ENCODE peak calls at places on chromosomes 16 and 17, in five cellular contexts. X, N, C, M and S are unnamed samples.

GRCh38 chr17:9837551-9838471 is 12.1 kb downstream of the GLP2R start:
- DNase-seq in X (peak; percentile 74), N (peak; percentile 61), C (no peak), M (no peak), S (no peak)

GRCh38 chr16:14378131-14378551 is 251.9 kb downstream of the PARN start:
- DNase-seq in X (no peak), N (no peak), C (no peak), M (no peak), S (no peak)

GRCh38 chr17:38749222-38750043 is 1.3 kb upstream of the PCGF2 start:
- DNase-seq in X (peak; percentile 91), N (peak; percentile 92), C (no peak), M (no peak), S (peak; percentile 21)

GRCh38 chr16:87169509-87169985 is 147.6 kb downstream of the C16orf95 start:
- DNase-seq in X (no peak), N (no peak), C (no peak), M (no peak), S (no peak)

GRCh38 chr16:84687715-84688114 is 12.1 kb upstream of the USP10 start:
- DNase-seq in X (no peak), N (no peak), C (no peak), M (no peak), S (no peak)

GRCh38 chr17:82603981-82604448 is 44.2 kb downstream of the WDR45B start:
- DNase-seq in X (no peak), N (peak; percentile 56), C (no peak), M (peak; percentile 26), S (peak; percentile 42)

GRCh38 chr17:77374170-77374936 is 233.6 kb downstream of the SEC14L1 start:
- DNase-seq in X (peak; percentile 79), N (peak; percentile 87), C (peak; percentile 85), M (peak; percentile 35), S (peak; percentile 77)

GRCh38 chr16:35746963-35747657 is 2287.7 kb downstream of the TP53TG3F start:
- DNase-seq in X (no peak), N (no peak), C (no peak), M (no peak), S (no peak)

GRCh38 chr16:68590201-68590994 is 51.3 kb downstream of the ZFP90 start:
- DNase-seq in X (peak; percentile 14), N (peak; percentile 16), C (peak; percentile 43), M (peak; percentile 57), S (peak; percentile 32)

GRCh38 chr16:86509759-86510464 is 415 bp upstream of the FOXF1 start:
- DNase-seq in X (peak; percentile 53), N (peak; percentile 37), C (no peak), M (no peak), S (no peak)

GRCh38 chr16:84045001-84045817 is 2.6 kb upstream of the SLC38A8 start:
- DNase-seq in X (no peak), N (no peak), C (no peak), M (no peak), S (no peak)

GRCh38 chr17:2929881-2930533 is 133.4 kb downstream of the OR1D5 start:
- DNase-seq in X (no peak), N (peak; percentile 35), C (peak; percentile 24), M (no peak), S (no peak)

GRCh38 chr17:1111599-1112443 is 68.0 kb downstream of the ABR start:
- DNase-seq in X (no peak), N (peak; percentile 58), C (no peak), M (no peak), S (no peak)

GRCh38 chr16:86011532-86011931 is 112.6 kb downstream of the IRF8 start:
- DNase-seq in X (no peak), N (no peak), C (no peak), M (no peak), S (no peak)

GRCh38 chr17:65914784-65915342 is 277.1 kb downstream of the CEP112 start:
- DNase-seq in X (no peak), N (no peak), C (no peak), M (no peak), S (no peak)

GRCh38 chr17:56640116-56640515 is 46.6 kb downstream of the NOG start:
- DNase-seq in X (no peak), N (no peak), C (no peak), M (no peak), S (no peak)

GRCh38 chr17:17056167-17056562 is 13.9 kb downstream of the MPRIP start:
- DNase-seq in X (peak; percentile 48), N (no peak), C (no peak), M (no peak), S (no peak)

GRCh38 chr17:57623620-57624019 is 121.5 kb downstream of the CCDC182 start:
- DNase-seq in X (no peak), N (no peak), C (no peak), M (no peak), S (no peak)

GRCh38 chr17:9002610-9003354 is 18.5 kb upstream of the NTN1 start:
- DNase-seq in X (peak; percentile 27), N (peak; percentile 24), C (no peak), M (no peak), S (no peak)

GRCh38 chr16:15490123-15490711 is 55.8 kb downstream of the BMERB1 start:
- DNase-seq in X (no peak), N (no peak), C (no peak), M (no peak), S (no peak)

GRCh38 chr16:1960665-1961630 is 1.6 kb downstream of the NDUFB10 start:
- DNase-seq in X (no peak), N (no peak), C (peak; percentile 70), M (no peak), S (peak; percentile 39)

GRCh38 chr17:17109896-17110295 is 67.6 kb downstream of the MPRIP start:
- DNase-seq in X (no peak), N (no peak), C (no peak), M (no peak), S (peak; percentile 68)

DNA sequence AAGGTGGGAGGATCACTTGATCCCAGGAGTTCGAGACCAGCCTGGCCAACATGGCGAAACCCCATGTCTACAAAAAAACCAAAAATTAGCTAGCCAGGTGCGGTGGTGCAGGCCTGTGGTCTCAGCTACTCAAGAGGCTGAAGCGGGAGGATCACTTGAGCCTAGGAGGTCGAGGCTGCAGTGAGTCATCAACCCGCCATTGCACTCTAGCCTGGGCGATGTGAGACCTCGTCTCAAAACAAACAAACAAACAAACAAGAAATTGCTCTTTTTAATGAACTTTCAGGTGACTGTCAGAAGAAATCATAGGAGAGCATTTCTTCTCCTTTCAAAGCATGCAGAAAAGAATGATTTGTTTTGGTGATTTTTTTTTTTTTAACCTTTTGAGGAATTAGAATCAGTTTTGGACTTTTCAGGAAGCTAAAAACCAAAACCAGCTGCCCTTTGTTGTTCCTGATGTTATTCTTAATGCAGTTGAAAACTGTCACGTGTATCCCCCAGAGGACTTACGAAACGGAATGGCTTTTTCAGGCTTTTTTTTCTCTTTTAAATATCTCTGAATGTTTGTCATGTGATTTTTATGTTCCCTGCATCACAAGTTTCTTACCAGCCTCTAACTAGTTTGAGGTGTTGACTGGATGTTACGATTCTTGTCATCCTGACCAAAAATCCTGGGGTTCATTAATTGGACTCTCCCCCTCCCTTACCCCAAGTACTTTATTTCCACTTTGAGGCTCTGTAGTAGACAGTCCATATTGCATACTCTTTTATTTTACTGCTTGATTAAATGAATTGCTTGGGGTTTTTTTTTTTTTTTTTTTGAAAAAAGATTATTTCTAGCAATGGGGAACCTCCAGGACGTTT is 34.1 kb downstream of the SNX29 start:
- DNase-seq in X (no peak), N (no peak), C (no peak), M (no peak), S (no peak)
- H3K27ac ChIP-seq in X (peak overlapping the region; percentile 36), N (peak overlapping the region; percentile 47), C (no peak overlapping the region), M (no peak overlapping the region), S (no peak overlapping the region)

DNA sequence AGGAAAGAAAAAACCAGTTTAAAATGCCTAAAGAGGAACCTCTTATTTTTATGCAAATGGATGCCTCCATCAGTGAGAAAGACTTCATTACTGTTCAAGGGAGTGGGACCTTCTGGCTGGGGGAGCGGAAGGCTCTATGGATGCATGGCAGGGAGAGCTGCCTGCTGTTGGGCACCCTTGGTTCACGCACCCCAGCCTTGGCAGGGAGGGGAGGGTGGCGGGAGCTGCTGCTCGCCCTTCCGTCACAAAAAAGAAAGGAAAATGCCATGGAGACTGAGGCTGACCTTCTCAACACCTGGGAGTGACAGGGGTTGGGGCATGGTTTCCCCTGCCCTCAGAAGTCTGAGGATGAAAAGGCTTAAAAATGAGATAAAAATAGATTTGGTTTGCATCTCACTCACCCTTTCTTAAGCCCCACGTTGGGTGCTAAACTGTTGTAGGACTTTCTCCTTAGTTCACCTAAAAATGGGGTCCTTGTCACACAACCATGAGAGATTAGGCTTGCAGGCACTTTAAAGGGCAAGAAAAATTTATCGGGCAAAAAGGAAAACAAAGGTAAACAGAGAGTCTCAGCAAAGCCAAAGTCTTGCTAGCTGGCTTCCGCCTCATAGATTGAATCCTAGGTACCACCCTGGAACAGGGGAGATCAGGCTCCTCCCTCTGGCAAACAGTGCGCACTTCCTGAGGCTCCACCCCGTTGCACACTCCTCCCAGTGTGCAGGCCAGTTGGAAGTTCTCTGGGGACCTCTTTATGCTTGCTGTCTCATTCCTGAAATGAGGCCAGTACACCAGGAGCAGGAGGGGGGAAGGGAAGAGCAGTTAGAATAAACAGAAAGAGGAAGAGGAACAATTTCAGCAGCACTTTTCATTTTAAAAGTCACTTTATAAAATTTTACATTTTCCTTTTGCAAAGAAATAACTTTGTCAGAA is 31.6 kb downstream of the PHKB start:
- DNase-seq in X (peak; percentile 79), N (peak; percentile 82), C (no peak), M (peak; percentile 30), S (no peak)
- H3K27ac ChIP-seq in X (peak overlapping the region; percentile 51), N (peak overlapping the region; percentile 86), C (peak overlapping the region; percentile 52), M (peak overlapping the region; percentile 55), S (no peak overlapping the region)

GRCh38 chr16:22321340-22322001 is 24.3 kb downstream of the POLR3E start:
- DNase-seq in X (peak; percentile 70), N (peak; percentile 61), C (peak; percentile 52), M (peak; percentile 57), S (peak; percentile 74)
- H3K27ac ChIP-seq in X (peak overlapping the region; percentile 11), N (no peak overlapping the region), C (no peak overlapping the region), M (no peak overlapping the region), S (no peak overlapping the region)

DNA sequence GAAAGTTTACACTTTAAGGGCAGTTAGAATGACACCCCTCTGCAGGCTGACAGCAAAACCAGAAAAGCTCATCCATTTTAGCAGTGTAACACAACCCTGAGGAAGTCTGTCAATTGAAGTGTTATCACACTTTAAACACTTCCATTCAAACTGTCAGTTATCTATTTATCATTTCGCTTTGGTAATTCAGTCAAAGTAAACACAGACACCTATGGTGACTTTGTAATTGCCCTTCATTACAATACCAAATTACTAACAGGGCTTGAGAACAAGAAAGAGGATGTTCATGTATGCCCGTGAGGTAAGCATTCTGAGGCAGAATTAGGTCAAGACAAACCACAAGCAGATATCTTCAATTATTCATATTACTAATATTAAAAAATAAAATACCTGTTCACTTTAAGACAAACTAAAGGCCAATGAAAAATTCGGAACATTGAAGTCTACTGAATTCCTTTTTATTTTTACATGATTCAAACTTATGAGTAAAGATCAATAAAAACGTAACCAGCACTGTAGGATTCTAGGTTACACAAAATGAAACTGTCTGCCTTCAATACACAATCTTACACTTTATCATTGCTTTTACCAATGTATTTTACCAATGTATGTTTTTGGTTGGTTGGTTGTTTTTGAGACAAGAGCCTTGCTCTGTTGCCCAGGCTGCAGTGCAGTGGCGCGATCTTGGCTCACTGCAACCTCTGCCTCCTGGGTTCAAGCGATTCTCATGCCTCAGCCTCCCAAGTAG is 57.1 kb downstream of the BRIP1 start:
- DNase-seq in X (no peak), N (no peak), C (no peak), M (no peak), S (peak; percentile 19)
- H3K27ac ChIP-seq in X (no peak overlapping the region), N (no peak overlapping the region), C (no peak overlapping the region), M (no peak overlapping the region), S (no peak overlapping the region)

GRCh38 chr16:28084209-28084608 is 20.7 kb upstream of the GSG1L start:
- DNase-seq in X (no peak), N (no peak), C (no peak), M (no peak), S (no peak)
- H3K27ac ChIP-seq in X (no peak overlapping the region), N (no peak overlapping the region), C (no peak overlapping the region), M (no peak overlapping the region), S (no peak overlapping the region)